ENCODE peak calls at places on chromosome 19, in nine cellular contexts. One of them, this sample, is unnamed.

GRCh38 chr19:17121736-17122293 is 46.2 kb downstream of the MYO9B start:
- DNase-seq in fibroblast of pulmonary artery: peak
- DNase-seq in choroid plexus epithelial cell: peak
- DNase-seq in GM12865: peak
- DNase-seq in fibroblast of lung: peak
- DNase-seq in neural progenitor cell: no peak
- DNase-seq in ovary: no peak
- DNase-seq in heart left ventricle: no peak
- DNase-seq in epithelial cell of esophagus: no peak
- DNase-seq in this sample: peak

GRCh38 chr19:51030631-51031030 is 4.2 kb downstream of the KLK12 start:
- DNase-seq in choroid plexus epithelial cell: no peak
- DNase-seq in heart left ventricle: no peak
- DNase-seq in fibroblast of pulmonary artery: no peak
- DNase-seq in neural progenitor cell: no peak
- DNase-seq in GM12865: no peak
- DNase-seq in fibroblast of lung: no peak
- DNase-seq in epithelial cell of esophagus: no peak
- DNase-seq in ovary: no peak
- DNase-seq in this sample: no peak

GRCh38 chr19:11102944-11103343 is 13.7 kb downstream of the LDLR start:
- DNase-seq in epithelial cell of esophagus: no peak
- DNase-seq in fibroblast of pulmonary artery: no peak
- DNase-seq in GM12865: no peak
- DNase-seq in ovary: no peak
- DNase-seq in neural progenitor cell: no peak
- DNase-seq in choroid plexus epithelial cell: no peak
- DNase-seq in fibroblast of lung: no peak
- DNase-seq in heart left ventricle: no peak
- DNase-seq in this sample: no peak

GRCh38 chr19:17404621-17405249 is 695 bp downstream of the BST2 start:
- DNase-seq in fibroblast of pulmonary artery: no peak
- DNase-seq in ovary: no peak
- DNase-seq in heart left ventricle: no peak
- DNase-seq in GM12865: peak
- DNase-seq in epithelial cell of esophagus: no peak
- DNase-seq in choroid plexus epithelial cell: no peak
- DNase-seq in neural progenitor cell: no peak
- DNase-seq in fibroblast of lung: no peak
- DNase-seq in this sample: no peak

GRCh38 chr19:6039541-6040225 is 61.7 kb upstream of the RANBP3 start:
- DNase-seq in GM12865: peak
- DNase-seq in neural progenitor cell: no peak
- DNase-seq in fibroblast of pulmonary artery: no peak
- DNase-seq in ovary: peak
- DNase-seq in heart left ventricle: no peak
- DNase-seq in choroid plexus epithelial cell: no peak
- DNase-seq in epithelial cell of esophagus: peak
- DNase-seq in fibroblast of lung: no peak
- DNase-seq in this sample: no peak

GRCh38 chr19:39032164-39032918 is at the start of gene FBXO27:
- DNase-seq in epithelial cell of esophagus: peak
- DNase-seq in fibroblast of pulmonary artery: no peak
- DNase-seq in choroid plexus epithelial cell: peak
- DNase-seq in GM12865: no peak
- DNase-seq in ovary: peak
- DNase-seq in heart left ventricle: peak
- DNase-seq in neural progenitor cell: peak
- DNase-seq in fibroblast of lung: no peak
- DNase-seq in this sample: no peak

GRCh38 chr19:49441210-49441959 is at the start of gene SLC17A7:
- DNase-seq in fibroblast of lung: no peak
- DNase-seq in GM12865: peak
- DNase-seq in ovary: no peak
- DNase-seq in epithelial cell of esophagus: no peak
- DNase-seq in neural progenitor cell: peak
- DNase-seq in fibroblast of pulmonary artery: no peak
- DNase-seq in heart left ventricle: peak
- DNase-seq in choroid plexus epithelial cell: no peak
- DNase-seq in this sample: no peak

GRCh38 chr19:17091758-17092333 is 16.3 kb downstream of the MYO9B start:
- DNase-seq in GM12865: no peak
- DNase-seq in choroid plexus epithelial cell: no peak
- DNase-seq in neural progenitor cell: no peak
- DNase-seq in ovary: no peak
- DNase-seq in fibroblast of pulmonary artery: no peak
- DNase-seq in heart left ventricle: peak
- DNase-seq in fibroblast of lung: no peak
- DNase-seq in epithelial cell of esophagus: no peak
- DNase-seq in this sample: no peak

GRCh38 chr19:35928507-35928906 is 7.7 kb upstream of the LRFN3 start:
- DNase-seq in choroid plexus epithelial cell: no peak
- DNase-seq in epithelial cell of esophagus: no peak
- DNase-seq in heart left ventricle: no peak
- DNase-seq in ovary: no peak
- DNase-seq in fibroblast of lung: no peak
- DNase-seq in neural progenitor cell: no peak
- DNase-seq in fibroblast of pulmonary artery: no peak
- DNase-seq in GM12865: no peak
- DNase-seq in this sample: no peak

GRCh38 chr19:10122066-10122465 is 2.4 kb upstream of the EIF3G start:
- DNase-seq in choroid plexus epithelial cell: no peak
- DNase-seq in fibroblast of pulmonary artery: peak
- DNase-seq in fibroblast of lung: peak
- DNase-seq in neural progenitor cell: no peak
- DNase-seq in GM12865: no peak
- DNase-seq in epithelial cell of esophagus: no peak
- DNase-seq in heart left ventricle: no peak
- DNase-seq in ovary: no peak
- DNase-seq in this sample: no peak

GRCh38 chr19:52638601-52639000 is 446 bp upstream of the ZNF83 start:
- DNase-seq in fibroblast of lung: no peak
- DNase-seq in heart left ventricle: peak
- DNase-seq in fibroblast of pulmonary artery: no peak
- DNase-seq in GM12865: no peak
- DNase-seq in choroid plexus epithelial cell: no peak
- DNase-seq in neural progenitor cell: no peak
- DNase-seq in ovary: peak
- DNase-seq in epithelial cell of esophagus: no peak
- DNase-seq in this sample: peak

GRCh38 chr19:10001899-10002298 is 8.4 kb downstream of the COL5A3 start:
- DNase-seq in GM12865: no peak
- DNase-seq in heart left ventricle: peak
- DNase-seq in fibroblast of lung: peak
- DNase-seq in ovary: no peak
- DNase-seq in choroid plexus epithelial cell: peak
- DNase-seq in fibroblast of pulmonary artery: peak
- DNase-seq in neural progenitor cell: peak
- DNase-seq in epithelial cell of esophagus: no peak
- DNase-seq in this sample: no peak

GRCh38 chr19:34479396-34479795 is 2.2 kb upstream of the WTIP start:
- DNase-seq in neural progenitor cell: no peak
- DNase-seq in fibroblast of lung: no peak
- DNase-seq in fibroblast of pulmonary artery: no peak
- DNase-seq in epithelial cell of esophagus: no peak
- DNase-seq in choroid plexus epithelial cell: no peak
- DNase-seq in heart left ventricle: no peak
- DNase-seq in GM12865: no peak
- DNase-seq in ovary: no peak
- DNase-seq in this sample: no peak

GRCh38 chr19:2503521-2504109 is 27.7 kb downstream of the GADD45B start:
- DNase-seq in choroid plexus epithelial cell: peak
- DNase-seq in neural progenitor cell: no peak
- DNase-seq in epithelial cell of esophagus: peak
- DNase-seq in ovary: no peak
- DNase-seq in fibroblast of lung: peak
- DNase-seq in heart left ventricle: no peak
- DNase-seq in fibroblast of pulmonary artery: peak
- DNase-seq in GM12865: no peak
- DNase-seq in this sample: peak

GRCh38 chr19:47427241-47428176 is 8.2 kb upstream of the MEIS3 start:
- DNase-seq in neural progenitor cell: peak
- DNase-seq in epithelial cell of esophagus: peak
- DNase-seq in fibroblast of lung: peak
- DNase-seq in fibroblast of pulmonary artery: peak
- DNase-seq in heart left ventricle: peak
- DNase-seq in GM12865: peak
- DNase-seq in choroid plexus epithelial cell: peak
- DNase-seq in ovary: peak
- DNase-seq in this sample: peak
- H3K4me3 ChIP-seq in neural progenitor cell: peak
- H3K4me3 ChIP-seq in epithelial cell of esophagus: no peak
- H3K4me3 ChIP-seq in fibroblast of lung: peak
- H3K4me3 ChIP-seq in fibroblast of pulmonary artery: no peak
- H3K4me3 ChIP-seq in heart left ventricle: no peak
- H3K4me3 ChIP-seq in GM12865: no peak
- H3K4me3 ChIP-seq in choroid plexus epithelial cell: peak
- H3K4me3 ChIP-seq in ovary: no peak
- H3K4me3 ChIP-seq in this sample: peak

GRCh38 chr19:42078058-42078457 is 2.1 kb downstream of the ZNF574 start:
- DNase-seq in epithelial cell of esophagus: no peak
- DNase-seq in fibroblast of lung: no peak
- DNase-seq in neural progenitor cell: no peak
- DNase-seq in heart left ventricle: no peak
- DNase-seq in ovary: no peak
- DNase-seq in GM12865: no peak
- DNase-seq in fibroblast of pulmonary artery: no peak
- DNase-seq in choroid plexus epithelial cell: no peak
- DNase-seq in this sample: no peak

GRCh38 chr19:42074513-42075363 is 1.2 kb upstream of the ZNF574 start:
- DNase-seq in ovary: peak
- DNase-seq in choroid plexus epithelial cell: no peak
- DNase-seq in heart left ventricle: no peak
- DNase-seq in epithelial cell of esophagus: no peak
- DNase-seq in fibroblast of lung: no peak
- DNase-seq in fibroblast of pulmonary artery: no peak
- DNase-seq in neural progenitor cell: no peak
- DNase-seq in GM12865: peak
- DNase-seq in this sample: no peak

GRCh38 chr19:42075364-42075615 is 676 bp upstream of the ZNF574 start:
- DNase-seq in fibroblast of lung: no peak
- DNase-seq in choroid plexus epithelial cell: no peak
- DNase-seq in ovary: no peak
- DNase-seq in epithelial cell of esophagus: no peak
- DNase-seq in GM12865: no peak
- DNase-seq in heart left ventricle: no peak
- DNase-seq in neural progenitor cell: no peak
- DNase-seq in fibroblast of pulmonary artery: peak
- DNase-seq in this sample: no peak

GRCh38 chr19:42076375-42076944 is 494 bp downstream of the ZNF574 start:
- DNase-seq in heart left ventricle: no peak
- DNase-seq in ovary: no peak
- DNase-seq in epithelial cell of esophagus: no peak
- DNase-seq in fibroblast of lung: peak
- DNase-seq in choroid plexus epithelial cell: no peak
- DNase-seq in GM12865: peak
- DNase-seq in neural progenitor cell: no peak
- DNase-seq in fibroblast of pulmonary artery: no peak
- DNase-seq in this sample: no peak

DNA sequence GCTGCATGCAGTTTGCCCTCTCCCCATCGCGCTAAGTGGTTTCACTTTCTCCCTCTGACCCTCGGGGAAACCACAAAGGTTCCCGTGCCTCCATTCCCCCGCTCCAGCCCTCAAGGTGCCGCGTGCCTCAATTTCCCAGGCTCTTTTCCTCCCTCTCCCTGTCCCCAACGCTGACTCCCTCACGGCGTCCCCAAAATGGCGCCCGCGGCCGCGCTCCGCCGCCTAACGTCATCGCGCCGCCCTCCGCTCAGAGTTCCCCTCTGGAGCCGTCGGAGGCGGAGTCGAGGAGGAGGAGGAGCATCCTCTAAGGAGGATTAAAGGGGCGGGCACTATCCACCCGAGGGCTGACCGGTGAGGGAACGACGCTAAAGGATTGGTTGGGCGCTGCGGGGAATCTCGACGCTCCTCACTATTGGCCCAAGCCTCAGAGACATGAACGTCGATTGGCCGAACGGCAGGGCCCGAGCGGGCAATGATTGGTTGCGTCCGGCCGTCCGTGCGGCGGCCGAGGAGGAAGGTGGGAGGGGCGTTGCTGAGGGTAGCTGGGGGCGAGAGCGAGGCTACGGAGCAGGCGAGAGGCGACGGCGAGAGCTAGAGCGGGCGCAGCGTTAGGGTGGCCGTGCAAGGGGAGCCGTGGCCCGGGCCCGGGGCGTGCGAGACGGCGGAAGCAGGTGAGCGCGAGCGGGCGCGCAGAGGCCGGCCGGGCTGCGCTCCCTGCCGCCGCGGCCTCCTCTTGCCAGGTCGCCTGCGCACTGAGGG is at the start of gene ZNF574:
- DNase-seq in fibroblast of pulmonary artery: peak
- DNase-seq in ovary: peak
- DNase-seq in choroid plexus epithelial cell: peak
- DNase-seq in heart left ventricle: peak
- DNase-seq in GM12865: peak
- DNase-seq in fibroblast of lung: peak
- DNase-seq in epithelial cell of esophagus: peak
- DNase-seq in neural progenitor cell: peak
- DNase-seq in this sample: peak
- TF ChIP-seq CTCF in fibroblast of pulmonary artery: no peak
- TF ChIP-seq CTCF in ovary: peak
- TF ChIP-seq CTCF in choroid plexus epithelial cell: no peak
- TF ChIP-seq CTCF in heart left ventricle: no peak
- TF ChIP-seq CTCF in GM12865: no peak
- TF ChIP-seq CTCF in fibroblast of lung: no peak
- TF ChIP-seq CTCF in epithelial cell of esophagus: no peak
- TF ChIP-seq CTCF in neural progenitor cell: no peak
- TF ChIP-seq CTCF in this sample: no peak

GRCh38 chr19:42132851-42133528 is 744 bp upstream of the POU2F2 start:
- DNase-seq in choroid plexus epithelial cell: peak
- DNase-seq in ovary: peak
- DNase-seq in neural progenitor cell: peak
- DNase-seq in heart left ventricle: peak
- DNase-seq in fibroblast of pulmonary artery: no peak
- DNase-seq in GM12865: peak
- DNase-seq in fibroblast of lung: no peak
- DNase-seq in epithelial cell of esophagus: peak
- DNase-seq in this sample: no peak
- H3K4me3 ChIP-seq in choroid plexus epithelial cell: peak
- H3K4me3 ChIP-seq in ovary: no peak
- H3K4me3 ChIP-seq in neural progenitor cell: peak
- H3K4me3 ChIP-seq in heart left ventricle: peak
- H3K4me3 ChIP-seq in fibroblast of pulmonary artery: peak
- H3K4me3 ChIP-seq in GM12865: peak
- H3K4me3 ChIP-seq in fibroblast of lung: peak
- H3K4me3 ChIP-seq in epithelial cell of esophagus: peak
- H3K4me3 ChIP-seq in this sample: peak

DNA sequence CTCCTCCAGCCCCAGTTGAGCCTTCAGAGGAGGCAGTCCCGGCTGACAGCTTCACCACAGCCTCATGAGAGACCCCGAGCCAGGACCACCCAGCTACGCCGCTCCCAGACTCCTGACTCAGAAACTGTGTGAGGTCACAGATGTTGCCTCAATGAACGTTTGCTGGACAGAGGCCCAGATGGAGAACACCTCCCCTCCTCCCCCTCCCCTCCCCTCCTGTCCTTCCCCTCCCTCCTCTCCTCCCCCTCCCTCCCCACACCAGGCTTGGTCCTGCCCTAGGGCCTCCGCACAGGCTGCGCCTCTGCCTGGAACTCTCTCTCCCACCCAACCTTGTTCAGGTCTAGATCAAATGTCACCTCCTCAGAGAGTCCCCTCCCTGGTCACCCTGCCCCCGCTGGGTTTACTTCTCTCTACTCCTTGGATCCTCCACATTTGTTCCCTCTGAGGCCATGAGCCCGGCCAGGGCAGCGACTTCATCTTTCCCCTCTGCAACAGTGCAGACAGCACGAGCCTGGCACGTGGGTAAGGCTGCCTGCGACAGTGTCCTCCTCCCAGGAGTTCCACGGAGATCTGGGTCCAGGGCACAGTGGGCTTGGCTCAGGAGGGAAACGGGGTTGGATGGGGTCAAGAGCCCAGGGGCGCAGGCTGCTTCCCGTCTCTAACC is 17.4 kb downstream of the PIP5K1C start:
- DNase-seq in fibroblast of pulmonary artery: peak
- DNase-seq in GM12865: no peak
- DNase-seq in choroid plexus epithelial cell: peak
- DNase-seq in ovary: no peak
- DNase-seq in epithelial cell of esophagus: no peak
- DNase-seq in heart left ventricle: no peak
- DNase-seq in neural progenitor cell: peak
- DNase-seq in fibroblast of lung: peak
- DNase-seq in this sample: peak
- TF ChIP-seq CTCF in fibroblast of pulmonary artery: no peak
- TF ChIP-seq CTCF in GM12865: no peak
- TF ChIP-seq CTCF in choroid plexus epithelial cell: no peak
- TF ChIP-seq CTCF in ovary: no peak
- TF ChIP-seq CTCF in epithelial cell of esophagus: no peak
- TF ChIP-seq CTCF in heart left ventricle: no peak
- TF ChIP-seq CTCF in neural progenitor cell: no peak
- TF ChIP-seq CTCF in fibroblast of lung: no peak
- TF ChIP-seq CTCF in this sample: no peak

This sample was measured in brain microvascular endothelial cell.